ENCODE peak calls at places on chromosomes 6 and 20, in six cellular contexts. R is anterior cingulate cortex; O is NCI-H460; Q is naive thymus-derived CD4-positive, alpha-beta T cell; U is choroid plexus epithelial cell; H is effector CD8-positive, alpha-beta T cell. Z is an unnamed sample.

GRCh38 chr6:24910850-24911712 is 24.7 kb downstream of the RIPOR2 start:
- DNase-seq in Q (peak; percentile 37), O (no peak), R (peak; percentile 42), H (no peak), U (peak; percentile 47), Z (peak; percentile 32)

GRCh38 chr6:138106665-138107077 is 548 bp downstream of the PERP start:
- DNase-seq in H (no peak), O (no peak), U (peak; percentile 31), R (no peak), Q (peak; percentile 10), Z (no peak)

GRCh38 chr20:63006611-63007471 is at the start of gene BHLHE23:
- DNase-seq in H (no peak), O (no peak), U (no peak), R (no peak), Q (no peak), Z (no peak)

GRCh38 chr6:90610291-90610670 is 23.4 kb upstream of the MAP3K7 start:
- DNase-seq in U (peak; percentile 13), Q (no peak), R (peak; percentile 17), O (no peak), H (no peak), Z (peak; percentile 0)

GRCh38 chr20:24118096-24118780 is 129.7 kb upstream of the GGTLC1 start:
- DNase-seq in Q (no peak), R (no peak), U (peak; percentile 37), H (no peak), O (no peak), Z (no peak)

GRCh38 chr6:140174509-140174908 is 800.1 kb upstream of the CITED2 start:
- DNase-seq in R (no peak), O (peak; percentile 81), H (no peak), U (peak; percentile 94), Q (no peak), Z (no peak)

GRCh38 chr6:13916230-13916944 is 8.4 kb upstream of the RNF182 start:
- DNase-seq in O (no peak), R (no peak), Q (no peak), U (peak; percentile 54), H (no peak), Z (no peak)

GRCh38 chr6:17394192-17394611 is 807 bp downstream of the CAP2 start:
- DNase-seq in H (no peak), Q (no peak), U (peak; percentile 69), R (peak; percentile 16), O (peak; percentile 51), Z (no peak)

GRCh38 chr20:50425076-50425475 is 85.1 kb upstream of the PTPN1 start:
- DNase-seq in U (no peak), R (no peak), H (no peak), O (no peak), Q (no peak), Z (no peak)

GRCh38 chr20:11453430-11453829 is 464.3 kb upstream of the BTBD3 start:
- DNase-seq in H (no peak), U (peak; percentile 86), Q (no peak), O (peak; percentile 81), R (no peak), Z (no peak)

GRCh38 chr6:166959906-166960608 is 3.7 kb upstream of the RNASET2 start:
- DNase-seq in O (no peak), R (no peak), H (no peak), Q (no peak), U (no peak), Z (no peak)

GRCh38 chr20:22931653-22932052 is 103.5 kb upstream of the SSTR4 start:
- DNase-seq in R (no peak), O (no peak), Q (no peak), H (no peak), U (no peak), Z (no peak)

GRCh38 chr6:13277231-13277630 is 51.1 kb downstream of the TBC1D7 start:
- DNase-seq in Q (no peak), R (no peak), H (no peak), O (no peak), U (no peak), Z (no peak)

GRCh38 chr6:168274046-168274952 is 45.3 kb downstream of the DACT2 start:
- DNase-seq in Q (no peak), O (no peak), H (no peak), U (no peak), R (no peak), Z (no peak)

GRCh38 chr6:170124836-170125235 is 166.0 kb downstream of the DLL1 start:
- DNase-seq in R (no peak), H (no peak), Q (no peak), U (no peak), O (no peak), Z (no peak)

GRCh38 chr6:125593746-125594145 is 155.7 kb upstream of the HEY2 start:
- DNase-seq in Q (no peak), H (no peak), R (no peak), O (no peak), U (no peak), Z (no peak)

GRCh38 chr6:129454482-129454881 is 255.5 kb downstream of the ARHGAP18 start:
- DNase-seq in U (peak; percentile 11), O (no peak), H (no peak), R (no peak), Q (no peak), Z (no peak)

GRCh38 chr6:169976301-169977081 is 225.1 kb downstream of the ERMARD start:
- DNase-seq in H (no peak), U (no peak), R (no peak), O (no peak), Q (no peak), Z (no peak)

GRCh38 chr6:105794870-105795269 is 291.3 kb upstream of the PRDM1 start:
- DNase-seq in Q (no peak), R (no peak), U (no peak), H (no peak), O (no peak), Z (no peak)

GRCh38 chr20:25042531-25043498 is 15.1 kb downstream of the ACSS1 start:
- DNase-seq in H (peak; percentile 23), R (no peak), O (no peak), Q (peak; percentile 19), U (no peak), Z (peak; percentile 82)